ENCODE peak calls at places on chromosomes 12 and 14, in eight cellular contexts. One of them, this sample, is unnamed.

GRCh38 chr12:94650143-94651056 is at the start of gene TMCC3:
- DNase-seq in sigmoid colon: peak
- DNase-seq in mucosa of descending colon: peak
- DNase-seq in BJ: no peak
- DNase-seq in AG04450: no peak
- DNase-seq in psoas muscle: peak
- DNase-seq in left ventricle myocardium inferior: peak
- DNase-seq in fibroblast of the aortic adventitia: peak
- DNase-seq in this sample: no peak

GRCh38 chr14:55107766-55108554 is 21.1 kb upstream of the LGALS3 start:
- DNase-seq in sigmoid colon: peak
- DNase-seq in mucosa of descending colon: peak
- DNase-seq in BJ: peak
- DNase-seq in AG04450: peak
- DNase-seq in psoas muscle: peak
- DNase-seq in left ventricle myocardium inferior: peak
- DNase-seq in fibroblast of the aortic adventitia: peak
- DNase-seq in this sample: no peak

GRCh38 chr14:20631821-20632389 is 9.6 kb downstream of the OR6S1 start:
- DNase-seq in sigmoid colon: peak
- DNase-seq in mucosa of descending colon: peak
- DNase-seq in BJ: no peak
- DNase-seq in AG04450: no peak
- DNase-seq in psoas muscle: peak
- DNase-seq in left ventricle myocardium inferior: peak
- DNase-seq in fibroblast of the aortic adventitia: peak
- DNase-seq in this sample: no peak

GRCh38 chr14:104206281-104206904 is 68.0 kb downstream of the KIF26A start:
- DNase-seq in sigmoid colon: no peak
- DNase-seq in mucosa of descending colon: peak
- DNase-seq in BJ: no peak
- DNase-seq in AG04450: no peak
- DNase-seq in psoas muscle: no peak
- DNase-seq in left ventricle myocardium inferior: no peak
- DNase-seq in fibroblast of the aortic adventitia: no peak
- DNase-seq in this sample: no peak

GRCh38 chr12:131785763-131786330 is 42.3 kb upstream of the MMP17 start:
- DNase-seq in sigmoid colon: no peak
- DNase-seq in mucosa of descending colon: no peak
- DNase-seq in BJ: no peak
- DNase-seq in AG04450: no peak
- DNase-seq in psoas muscle: no peak
- DNase-seq in left ventricle myocardium inferior: no peak
- DNase-seq in fibroblast of the aortic adventitia: no peak
- DNase-seq in this sample: no peak

GRCh38 chr14:77157716-77158115 is 16.1 kb upstream of the ZDHHC22 start:
- DNase-seq in sigmoid colon: no peak
- DNase-seq in mucosa of descending colon: no peak
- DNase-seq in BJ: no peak
- DNase-seq in AG04450: no peak
- DNase-seq in psoas muscle: no peak
- DNase-seq in left ventricle myocardium inferior: no peak
- DNase-seq in fibroblast of the aortic adventitia: no peak
- DNase-seq in this sample: no peak

GRCh38 chr14:86481105-86481504 is 951.2 kb downstream of the FLRT2 start:
- DNase-seq in sigmoid colon: no peak
- DNase-seq in mucosa of descending colon: no peak
- DNase-seq in BJ: no peak
- DNase-seq in AG04450: no peak
- DNase-seq in psoas muscle: no peak
- DNase-seq in left ventricle myocardium inferior: no peak
- DNase-seq in fibroblast of the aortic adventitia: no peak
- DNase-seq in this sample: no peak

GRCh38 chr14:34201909-34202622 is 251.2 kb upstream of the EGLN3 start:
- DNase-seq in sigmoid colon: no peak
- DNase-seq in mucosa of descending colon: no peak
- DNase-seq in BJ: no peak
- DNase-seq in AG04450: no peak
- DNase-seq in psoas muscle: no peak
- DNase-seq in left ventricle myocardium inferior: no peak
- DNase-seq in fibroblast of the aortic adventitia: no peak
- DNase-seq in this sample: no peak

GRCh38 chr14:69101331-69101826 is 51.5 kb downstream of the DCAF5 start:
- DNase-seq in sigmoid colon: no peak
- DNase-seq in mucosa of descending colon: no peak
- DNase-seq in BJ: peak
- DNase-seq in AG04450: peak
- DNase-seq in psoas muscle: no peak
- DNase-seq in left ventricle myocardium inferior: no peak
- DNase-seq in fibroblast of the aortic adventitia: peak
- DNase-seq in this sample: no peak

GRCh38 chr12:39435531-39435930 is 7.4 kb downstream of the KIF21A start:
- DNase-seq in sigmoid colon: no peak
- DNase-seq in mucosa of descending colon: no peak
- DNase-seq in BJ: no peak
- DNase-seq in AG04450: no peak
- DNase-seq in psoas muscle: no peak
- DNase-seq in left ventricle myocardium inferior: no peak
- DNase-seq in fibroblast of the aortic adventitia: no peak
- DNase-seq in this sample: no peak

GRCh38 chr14:64718762-64719161 is 14.5 kb downstream of the PLEKHG3 start:
- DNase-seq in sigmoid colon: peak
- DNase-seq in mucosa of descending colon: no peak
- DNase-seq in BJ: no peak
- DNase-seq in AG04450: no peak
- DNase-seq in psoas muscle: no peak
- DNase-seq in left ventricle myocardium inferior: no peak
- DNase-seq in fibroblast of the aortic adventitia: no peak
- DNase-seq in this sample: no peak

GRCh38 chr14:95320076-95320895 is 578 bp upstream of the CLMN start:
- DNase-seq in sigmoid colon: peak
- DNase-seq in mucosa of descending colon: peak
- DNase-seq in BJ: no peak
- DNase-seq in AG04450: no peak
- DNase-seq in psoas muscle: peak
- DNase-seq in left ventricle myocardium inferior: peak
- DNase-seq in fibroblast of the aortic adventitia: no peak
- DNase-seq in this sample: no peak

GRCh38 chr12:79524507-79525148 is 166.1 kb downstream of the PAWR start:
- DNase-seq in sigmoid colon: no peak
- DNase-seq in mucosa of descending colon: no peak
- DNase-seq in BJ: no peak
- DNase-seq in AG04450: no peak
- DNase-seq in psoas muscle: no peak
- DNase-seq in left ventricle myocardium inferior: no peak
- DNase-seq in fibroblast of the aortic adventitia: peak
- DNase-seq in this sample: no peak

GRCh38 chr12:110860833-110861291 is 14.1 kb downstream of the CCDC63 start:
- DNase-seq in sigmoid colon: no peak
- DNase-seq in mucosa of descending colon: no peak
- DNase-seq in BJ: no peak
- DNase-seq in AG04450: no peak
- DNase-seq in psoas muscle: no peak
- DNase-seq in left ventricle myocardium inferior: no peak
- DNase-seq in fibroblast of the aortic adventitia: no peak
- DNase-seq in this sample: no peak

GRCh38 chr12:11576104-11576503 is 73.4 kb upstream of the ETV6 start:
- DNase-seq in sigmoid colon: peak
- DNase-seq in mucosa of descending colon: no peak
- DNase-seq in BJ: no peak
- DNase-seq in AG04450: no peak
- DNase-seq in psoas muscle: no peak
- DNase-seq in left ventricle myocardium inferior: no peak
- DNase-seq in fibroblast of the aortic adventitia: peak
- DNase-seq in this sample: no peak

GRCh38 chr14:102097441-102098135 is 10.7 kb upstream of the HSP90AA1 start:
- DNase-seq in sigmoid colon: peak
- DNase-seq in mucosa of descending colon: no peak
- DNase-seq in BJ: no peak
- DNase-seq in AG04450: no peak
- DNase-seq in psoas muscle: no peak
- DNase-seq in left ventricle myocardium inferior: no peak
- DNase-seq in fibroblast of the aortic adventitia: no peak
- DNase-seq in this sample: no peak

GRCh38 chr12:50017047-50017446 is 8.2 kb downstream of the RACGAP1 start:
- DNase-seq in sigmoid colon: peak
- DNase-seq in mucosa of descending colon: no peak
- DNase-seq in BJ: peak
- DNase-seq in AG04450: peak
- DNase-seq in psoas muscle: no peak
- DNase-seq in left ventricle myocardium inferior: no peak
- DNase-seq in fibroblast of the aortic adventitia: peak
- DNase-seq in this sample: no peak

GRCh38 chr12:53195516-53196420 is 11.3 kb downstream of the ITGB7 start:
- DNase-seq in sigmoid colon: peak
- DNase-seq in mucosa of descending colon: no peak
- DNase-seq in BJ: no peak
- DNase-seq in AG04450: no peak
- DNase-seq in psoas muscle: no peak
- DNase-seq in left ventricle myocardium inferior: no peak
- DNase-seq in fibroblast of the aortic adventitia: no peak
- DNase-seq in this sample: no peak

GRCh38 chr14:90399541-90400444 is 3.0 kb downstream of the CALM1 start:
- DNase-seq in sigmoid colon: peak
- DNase-seq in mucosa of descending colon: peak
- DNase-seq in BJ: no peak
- DNase-seq in AG04450: peak
- DNase-seq in psoas muscle: peak
- DNase-seq in left ventricle myocardium inferior: peak
- DNase-seq in fibroblast of the aortic adventitia: peak
- DNase-seq in this sample: no peak

GRCh38 chr14:42047421-42048045 is 440.9 kb downstream of the LRFN5 start:
- DNase-seq in sigmoid colon: no peak
- DNase-seq in mucosa of descending colon: no peak
- DNase-seq in BJ: no peak
- DNase-seq in AG04450: no peak
- DNase-seq in psoas muscle: no peak
- DNase-seq in left ventricle myocardium inferior: no peak
- DNase-seq in fibroblast of the aortic adventitia: peak
- DNase-seq in this sample: no peak

GRCh38 chr14:74977901-74978385 is 22.5 kb upstream of the PGF start:
- DNase-seq in sigmoid colon: no peak
- DNase-seq in mucosa of descending colon: no peak
- DNase-seq in BJ: no peak
- DNase-seq in AG04450: no peak
- DNase-seq in psoas muscle: no peak
- DNase-seq in left ventricle myocardium inferior: no peak
- DNase-seq in fibroblast of the aortic adventitia: no peak
- DNase-seq in this sample: no peak

GRCh38 chr14:103547941-103548462 is 14.5 kb downstream of the BAG5 start:
- DNase-seq in sigmoid colon: no peak
- DNase-seq in mucosa of descending colon: no peak
- DNase-seq in BJ: no peak
- DNase-seq in AG04450: no peak
- DNase-seq in psoas muscle: peak
- DNase-seq in left ventricle myocardium inferior: peak
- DNase-seq in fibroblast of the aortic adventitia: no peak
- DNase-seq in this sample: no peak

GRCh38 chr14:96727980-96728717 is 69.0 kb upstream of the VRK1 start:
- DNase-seq in sigmoid colon: peak
- DNase-seq in mucosa of descending colon: no peak
- DNase-seq in BJ: no peak
- DNase-seq in AG04450: no peak
- DNase-seq in psoas muscle: no peak
- DNase-seq in left ventricle myocardium inferior: no peak
- DNase-seq in fibroblast of the aortic adventitia: no peak
- DNase-seq in this sample: no peak

GRCh38 chr12:3962661-3963483 is 89.7 kb upstream of the PARP11 start:
- DNase-seq in sigmoid colon: no peak
- DNase-seq in mucosa of descending colon: peak
- DNase-seq in BJ: no peak
- DNase-seq in AG04450: no peak
- DNase-seq in psoas muscle: no peak
- DNase-seq in left ventricle myocardium inferior: no peak
- DNase-seq in fibroblast of the aortic adventitia: no peak
- DNase-seq in this sample: no peak
- TF ChIP-seq CTCF in sigmoid colon: no peak
- TF ChIP-seq CTCF in mucosa of descending colon: no peak
- TF ChIP-seq CTCF in BJ: no peak
- TF ChIP-seq CTCF in AG04450: no peak
- TF ChIP-seq CTCF in psoas muscle: no peak
- TF ChIP-seq CTCF in left ventricle myocardium inferior: no peak
- TF ChIP-seq CTCF in fibroblast of the aortic adventitia: no peak
- TF ChIP-seq CTCF in this sample: no peak

DNA sequence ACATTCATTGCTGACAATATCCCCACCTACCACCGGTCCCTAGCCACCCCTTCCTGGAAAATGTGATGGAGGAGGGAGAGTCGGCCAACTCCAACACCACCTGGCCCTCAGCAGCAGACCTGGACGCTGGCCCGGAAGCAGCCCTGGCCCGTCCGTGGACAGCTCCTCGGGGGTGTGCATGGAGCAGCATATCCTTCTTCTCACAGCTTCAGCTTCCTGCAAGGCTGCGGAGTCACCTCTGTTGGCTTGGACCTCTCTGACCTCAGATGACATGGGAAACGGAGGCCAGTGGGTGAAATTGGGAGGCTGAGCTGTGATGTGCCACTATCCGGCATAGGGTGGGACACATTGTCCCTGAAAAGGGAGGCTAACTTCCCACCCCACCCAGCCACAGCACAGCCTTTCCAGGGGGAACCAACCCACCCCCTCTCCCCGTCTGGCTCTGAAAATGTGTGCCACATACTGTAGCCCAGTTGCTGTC is 42.9 kb upstream of the LTA4H start:
- DNase-seq in sigmoid colon: peak
- DNase-seq in mucosa of descending colon: no peak
- DNase-seq in BJ: no peak
- DNase-seq in AG04450: no peak
- DNase-seq in psoas muscle: peak
- DNase-seq in left ventricle myocardium inferior: peak
- DNase-seq in fibroblast of the aortic adventitia: peak
- DNase-seq in this sample: no peak
- H3K4me3 ChIP-seq in sigmoid colon: no peak
- H3K4me3 ChIP-seq in mucosa of descending colon: no peak
- H3K4me3 ChIP-seq in BJ: no peak
- H3K4me3 ChIP-seq in AG04450: no peak
- H3K4me3 ChIP-seq in psoas muscle: no peak
- H3K4me3 ChIP-seq in left ventricle myocardium inferior: peak
- H3K4me3 ChIP-seq in fibroblast of the aortic adventitia: no peak
- H3K4me3 ChIP-seq in this sample: no peak

GRCh38 chr12:76084277-76085158 is at the start of gene NAP1L1:
- DNase-seq in sigmoid colon: peak
- DNase-seq in mucosa of descending colon: peak
- DNase-seq in BJ: peak
- DNase-seq in AG04450: peak
- DNase-seq in psoas muscle: peak
- DNase-seq in left ventricle myocardium inferior: peak
- DNase-seq in fibroblast of the aortic adventitia: peak
- DNase-seq in this sample: no peak
- TF ChIP-seq CTCF in sigmoid colon: no peak
- TF ChIP-seq CTCF in mucosa of descending colon: no peak
- TF ChIP-seq CTCF in BJ: no peak
- TF ChIP-seq CTCF in AG04450: no peak
- TF ChIP-seq CTCF in psoas muscle: no peak
- TF ChIP-seq CTCF in left ventricle myocardium inferior: no peak
- TF ChIP-seq CTCF in fibroblast of the aortic adventitia: peak
- TF ChIP-seq CTCF in this sample: no peak

DNA sequence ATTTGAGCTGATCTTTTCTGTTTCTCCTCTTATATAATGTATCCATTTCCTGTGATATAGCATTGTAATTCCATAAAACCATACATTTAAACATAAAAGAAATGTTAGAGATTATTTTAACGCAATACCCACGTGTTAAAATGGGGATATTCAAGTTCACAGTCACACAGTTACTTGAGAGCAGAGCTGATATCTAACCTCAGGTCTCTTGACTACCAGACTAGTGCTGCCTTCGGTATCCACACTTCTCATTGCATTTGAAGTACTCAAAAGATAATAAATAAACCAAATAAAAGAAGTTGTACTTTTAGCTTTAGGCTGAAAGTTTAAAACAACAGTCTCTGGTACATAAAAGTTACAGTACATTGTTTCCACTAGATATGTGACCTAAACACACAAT is 2.9 kb downstream of the CLECL1 start:
- DNase-seq in sigmoid colon: no peak
- DNase-seq in mucosa of descending colon: no peak
- DNase-seq in BJ: no peak
- DNase-seq in AG04450: no peak
- DNase-seq in psoas muscle: no peak
- DNase-seq in left ventricle myocardium inferior: no peak
- DNase-seq in fibroblast of the aortic adventitia: no peak
- DNase-seq in this sample: no peak
- H3K4me3 ChIP-seq in sigmoid colon: no peak
- H3K4me3 ChIP-seq in mucosa of descending colon: no peak
- H3K4me3 ChIP-seq in BJ: no peak
- H3K4me3 ChIP-seq in AG04450: no peak
- H3K4me3 ChIP-seq in psoas muscle: no peak
- H3K4me3 ChIP-seq in left ventricle myocardium inferior: no peak
- H3K4me3 ChIP-seq in fibroblast of the aortic adventitia: no peak
- H3K4me3 ChIP-seq in this sample: no peak

This sample was measured in vagina.